ENCODE peak calls at places on chromosomes 2 and 18, in seven cellular contexts. W is prostate gland, O is mammary epithelial cell, T is lung, V is uterus, Y is pancreas, G is fibroblast of lung. M is an unnamed sample. For H3K9me3, the result is how much of the 10 kb centered on the place peaks cover.

GRCh38 chr2:134202361-134202760 is 51.5 kb upstream of the MGAT5 start:
- DNase-seq in W (no peak), O (no peak), T (no peak), V (no peak), Y (no peak), G (no peak), M (no peak)

GRCh38 chr2:26352892-26353291 is 6.3 kb upstream of the ADGRF3 start:
- DNase-seq in W (no peak), O (peak), T (no peak), V (no peak), Y (no peak), G (peak), M (no peak)

GRCh38 chr2:120810639-120811038 is 75.0 kb downstream of the GLI2 start:
- DNase-seq in W (no peak), O (no peak), T (no peak), V (no peak), Y (no peak), G (no peak), M (no peak)

GRCh38 chr2:31886700-31887099 is 124.1 kb downstream of the MEMO1 start:
- DNase-seq in W (no peak), O (no peak), T (no peak), V (no peak), Y (no peak), G (no peak), M (no peak)

GRCh38 chr18:76999077-76999476 is 133.5 kb downstream of the MBP start:
- DNase-seq in W (no peak), O (no peak), T (no peak), V (no peak), Y (no peak), G (no peak), M (no peak)

GRCh38 chr2:193549661-193550060 is 1354.9 kb upstream of the TMEFF2 start:
- DNase-seq in W (no peak), O (no peak), T (no peak), V (no peak), Y (no peak), G (no peak), M (no peak)

GRCh38 chr2:152452256-152452973 is 117.4 kb downstream of the FMNL2 start:
- DNase-seq in W (no peak), O (no peak), T (no peak), V (no peak), Y (no peak), G (no peak), M (no peak)

GRCh38 chr2:216298719-216299118 is 73.6 kb downstream of the MARCHF4 start:
- DNase-seq in W (no peak), O (peak), T (no peak), V (no peak), Y (no peak), G (no peak), M (no peak)

GRCh38 chr18:12376034-12376717 is 851 bp downstream of the AFG3L2 start:
- DNase-seq in W (no peak), O (peak), T (no peak), V (no peak), Y (peak), G (peak), M (peak)

GRCh38 chr2:191916826-191917225 is 69.9 kb upstream of the CAVIN2 start:
- DNase-seq in W (no peak), O (no peak), T (no peak), V (no peak), Y (no peak), G (no peak), M (no peak)

GRCh38 chr2:20473128-20473527 is 26.3 kb downstream of the RHOB start:
- DNase-seq in W (no peak), O (no peak), T (no peak), V (peak), Y (no peak), G (no peak), M (no peak)

GRCh38 chr18:10852610-10853303 is 296.6 kb downstream of the PIEZO2 start:
- DNase-seq in W (no peak), O (no peak), T (no peak), V (no peak), Y (no peak), G (no peak), M (no peak)

GRCh38 chr2:96325038-96325883 is at the start of gene ITPRIPL1:
- DNase-seq in W (no peak), O (no peak), T (no peak), V (no peak), Y (no peak), G (no peak), M (no peak)

GRCh38 chr2:92073036-92073814 is 2798.0 kb upstream of the TEKT4 start:
- DNase-seq in W (no peak), O (no peak), T (no peak), V (no peak), Y (peak), G (no peak), M (no peak)

GRCh38 chr2:197862556-197862955 is 58.2 kb downstream of the PLCL1 start:
- DNase-seq in W (no peak), O (no peak), T (no peak), V (no peak), Y (no peak), G (no peak), M (no peak)

GRCh38 chr18:75068682-75069435 is 140.1 kb downstream of the PTGR3 start:
- DNase-seq in W (no peak), O (no peak), T (no peak), V (no peak), Y (peak), G (no peak), M (no peak)

GRCh38 chr2:135679125-135679524 is 62.5 kb upstream of the UBXN4 start:
- DNase-seq in W (no peak), O (no peak), T (no peak), V (no peak), Y (no peak), G (no peak), M (no peak)

GRCh38 chr2:9165625-9166024 is 41.0 kb upstream of the ASAP2 start:
- DNase-seq in W (no peak), O (peak), T (no peak), V (no peak), Y (no peak), G (peak), M (no peak)

GRCh38 chr2:22907330-22907729 is 477.6 kb upstream of the KLHL29 start:
- DNase-seq in W (peak), O (no peak), T (peak), V (no peak), Y (no peak), G (no peak), M (peak)

GRCh38 chr2:54642684-54643430 is 80.6 kb upstream of the EML6 start:
- DNase-seq in W (no peak), O (no peak), T (no peak), V (no peak), Y (no peak), G (no peak), M (no peak)

GRCh38 chr2:49686897-49687442 is 532.7 kb upstream of the FSHR start:
- DNase-seq in W (no peak), O (no peak), T (no peak), V (no peak), Y (no peak), G (no peak), M (no peak)

GRCh38 chr2:118185210-118186109 is 97.2 kb downstream of the INSIG2 start:
- DNase-seq in W (peak), O (peak), T (peak), V (peak), Y (peak), G (peak), M (peak)

GRCh38 chr2:158006961-158007664 is 94.6 kb upstream of the UPP2 start:
- DNase-seq in W (no peak), O (no peak), T (peak), V (no peak), Y (no peak), G (no peak), M (no peak)
- H3K27ac ChIP-seq in W (no peak), O (no peak), T (no peak), V (no peak), Y (no peak), G (no peak), M (no peak)

GRCh38 chr2:14344355-14344754 is 288.2 kb upstream of the LRATD1 start:
- DNase-seq in W (no peak), O (no peak), T (no peak), V (no peak), Y (no peak), G (no peak), M (no peak)
- H3K9me3 ChIP-seq in W (under half), O (under half), T (under half), V (under half), Y (under half), G (under half), M (under half)

GRCh38 chr2:16053437-16054257 is 113.3 kb downstream of the MYCN start:
- DNase-seq in W (no peak), O (no peak), T (no peak), V (no peak), Y (no peak), G (no peak), M (no peak)

GRCh38 chr2:16051046-16051489 is 110.7 kb downstream of the MYCN start:
- DNase-seq in W (no peak), O (no peak), T (no peak), V (no peak), Y (no peak), G (no peak), M (no peak)

GRCh38 chr2:16050261-16051045 is 110.1 kb downstream of the MYCN start:
- DNase-seq in W (no peak), O (no peak), T (no peak), V (no peak), Y (no peak), G (no peak), M (no peak)

GRCh38 chr2:16049406-16049805 is 109.1 kb downstream of the MYCN start:
- DNase-seq in W (no peak), O (no peak), T (no peak), V (no peak), Y (no peak), G (no peak), M (no peak)

DNA sequence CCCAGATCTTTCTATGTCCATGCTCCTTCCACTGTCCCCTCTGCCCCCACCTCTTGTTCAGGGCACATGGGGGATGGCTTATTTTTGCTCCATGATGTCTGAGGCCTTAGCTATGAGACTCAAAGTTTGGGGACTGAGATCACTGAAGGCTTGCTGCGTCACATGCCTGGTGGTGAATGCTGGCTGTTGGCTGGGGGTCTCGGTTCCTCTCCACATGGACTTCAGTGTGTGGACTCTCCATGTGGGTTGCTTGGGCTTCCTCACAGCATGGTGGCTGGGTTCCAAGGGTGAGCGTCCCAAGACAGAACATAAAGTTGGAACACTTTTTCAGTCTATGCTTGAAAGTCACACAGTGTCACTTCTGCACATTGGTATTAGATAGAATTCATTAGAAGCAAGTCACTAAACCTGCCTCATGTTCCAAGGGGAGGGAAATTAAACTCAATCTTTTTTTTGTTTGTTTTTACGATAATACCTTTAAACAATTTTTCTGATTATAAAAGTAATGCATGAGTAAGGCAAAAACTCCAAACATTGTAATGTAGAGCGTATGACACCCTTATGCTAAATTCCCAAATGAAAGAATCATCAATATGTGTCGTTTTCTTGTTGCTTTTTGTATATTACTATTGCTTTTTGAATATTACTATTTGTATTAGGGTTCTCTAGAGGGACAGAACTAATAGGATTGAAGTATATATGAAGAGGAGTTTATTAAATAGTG is 111.7 kb downstream of the MYCN start:
- DNase-seq in W (no peak), O (no peak), T (no peak), V (no peak), Y (no peak), G (no peak), M (no peak)
- H3K27ac ChIP-seq in W (no peak), O (no peak), T (no peak), V (no peak), Y (no peak), G (no peak), M (no peak)

GRCh38 chr2:230346465-230346864 is 19.5 kb downstream of the SP140L start:
- DNase-seq in W (no peak), O (no peak), T (no peak), V (no peak), Y (no peak), G (no peak), M (no peak)

GRCh38 chr2:230346921-230347533 is 20.0 kb downstream of the SP140L start:
- DNase-seq in W (peak), O (peak), T (no peak), V (no peak), Y (no peak), G (no peak), M (no peak)

GRCh38 chr2:230348792-230349191 is 21.8 kb downstream of the SP140L start:
- DNase-seq in W (no peak), O (no peak), T (no peak), V (no peak), Y (no peak), G (no peak), M (no peak)

GRCh38 chr2:230347659-230348305 is 20.8 kb downstream of the SP140L start:
- DNase-seq in W (no peak), O (no peak), T (no peak), V (no peak), Y (no peak), G (peak), M (no peak)

GRCh38 chr2:230343747-230344146 is 16.8 kb downstream of the SP140L start:
- DNase-seq in W (no peak), O (peak), T (no peak), V (no peak), Y (no peak), G (no peak), M (no peak)
- H3K9me3 ChIP-seq in W (under half), O (under half), T (under half), V (under half), Y (under half), G (under half), M (under half)

M was measured in colonic mucosa.